ENCODE peak calls at places on chromosomes 6 and 20, in six cellular contexts. V, W, T, S, B and J are unnamed samples.

GRCh38 chr6:51513891-51514290 is 573.5 kb downstream of the PKHD1 start:
- DNase-seq in V (no peak), W (no peak), T (no peak), S (no peak), B (no peak), J (no peak)

GRCh38 chr6:42269974-42270510 is 52.4 kb upstream of the MRPS10 start:
- DNase-seq in V (no peak), W (no peak), T (no peak), S (no peak), B (no peak), J (no peak)

GRCh38 chr20:51565741-51566140 is 23.2 kb upstream of the NFATC2 start:
- DNase-seq in V (no peak), W (no peak), T (no peak), S (peak; percentile 39), B (no peak), J (no peak)

GRCh38 chr6:108113557-108114519 is 39.3 kb upstream of the OSTM1 start:
- DNase-seq in V (no peak), W (no peak), T (no peak), S (peak; percentile 53), B (no peak), J (no peak)

GRCh38 chr6:4518506-4518905 is 257.7 kb upstream of the CDYL start:
- DNase-seq in V (no peak), W (no peak), T (no peak), S (peak; percentile 77), B (no peak), J (no peak)

GRCh38 chr6:26003102-26003694 is 40.6 kb downstream of the TRIM38 start:
- DNase-seq in V (peak; percentile 49), W (no peak), T (peak; percentile 46), S (peak; percentile 54), B (peak; percentile 62), J (peak; percentile 38)

GRCh38 chr6:158069800-158070195 is 88.1 kb downstream of the SYNJ2 start:
- DNase-seq in V (no peak), W (no peak), T (no peak), S (peak; percentile 73), B (no peak), J (no peak)

GRCh38 chr20:40945754-40946451 is 82.7 kb upstream of the TOP1 start:
- DNase-seq in V (peak; percentile 82), W (peak; percentile 30), T (no peak), S (peak; percentile 60), B (peak; percentile 67), J (peak; percentile 46)

GRCh38 chr20:11972478-11972877 is 54.8 kb downstream of the BTBD3 start:
- DNase-seq in V (no peak), W (peak; percentile 40), T (no peak), S (no peak), B (no peak), J (no peak)

GRCh38 chr20:46545077-46545826 is 5.2 kb downstream of the OCSTAMP start:
- DNase-seq in V (no peak), W (no peak), T (peak; percentile 54), S (no peak), B (no peak), J (no peak)

GRCh38 chr20:17816804-17817590 is 117.2 kb downstream of the BANF2 start:
- DNase-seq in V (no peak), W (no peak), T (no peak), S (no peak), B (no peak), J (no peak)

GRCh38 chr6:159469449-159469848 is 223.6 kb downstream of the SOD2 start:
- DNase-seq in V (no peak), W (no peak), T (no peak), S (no peak), B (no peak), J (no peak)

GRCh38 chr6:73134588-73134987 is 90.7 kb downstream of the KHDC1L start:
- DNase-seq in V (peak; percentile 53), W (no peak), T (no peak), S (peak; percentile 33), B (no peak), J (no peak)